ENCODE peak calls at places on chromosome 4, in four cellular contexts. One of them, this sample, is unnamed.

GRCh38 chr4:111923786-111924185 is 221.5 kb upstream of the FAM241A start:
- DNase-seq in IMR-90: no peak
- DNase-seq in mesendoderm: no peak
- DNase-seq in H1: no peak
- DNase-seq in this sample: no peak

GRCh38 chr4:176834531-176834930 is 41.8 kb upstream of the VEGFC start:
- DNase-seq in H1: no peak
- DNase-seq in mesendoderm: no peak
- DNase-seq in IMR-90: no peak
- DNase-seq in this sample: no peak

GRCh38 chr4:183430317-183430986 is 14.0 kb upstream of the CDKN2AIP start:
- DNase-seq in mesendoderm: peak; percentile 96
- DNase-seq in IMR-90: no peak
- DNase-seq in H1: peak; percentile 58
- DNase-seq in this sample: peak; percentile 82

GRCh38 chr4:150150545-150151156 is 72.4 kb downstream of the DCLK2 start:
- DNase-seq in H1: no peak
- DNase-seq in IMR-90: no peak
- DNase-seq in mesendoderm: no peak
- DNase-seq in this sample: no peak

GRCh38 chr4:30903493-30903892 is 183.3 kb downstream of the PCDH7 start:
- DNase-seq in IMR-90: peak; percentile 74
- DNase-seq in mesendoderm: no peak
- DNase-seq in H1: no peak
- DNase-seq in this sample: no peak

GRCh38 chr4:9893329-9894108 is 112.1 kb downstream of the DRD5 start:
- DNase-seq in IMR-90: no peak
- DNase-seq in mesendoderm: peak; percentile 27
- DNase-seq in H1: no peak
- DNase-seq in this sample: no peak

GRCh38 chr4:30838346-30838745 is 118.2 kb downstream of the PCDH7 start:
- DNase-seq in IMR-90: no peak
- DNase-seq in mesendoderm: peak; percentile 60
- DNase-seq in H1: no peak
- DNase-seq in this sample: no peak

GRCh38 chr4:180134116-180134866 is 2108.9 kb upstream of the TENM3 start:
- DNase-seq in H1: no peak
- DNase-seq in IMR-90: no peak
- DNase-seq in mesendoderm: no peak
- DNase-seq in this sample: no peak

GRCh38 chr4:179110356-179110755 is 1668.1 kb upstream of the AGA start:
- DNase-seq in H1: no peak
- DNase-seq in IMR-90: peak; percentile 98
- DNase-seq in mesendoderm: peak; percentile 76
- DNase-seq in this sample: no peak

GRCh38 chr4:94567811-94568210 is 116.1 kb downstream of the PDLIM5 start:
- DNase-seq in IMR-90: no peak
- DNase-seq in H1: no peak
- DNase-seq in mesendoderm: no peak
- DNase-seq in this sample: no peak

GRCh38 chr4:146814736-146815135 is 130.9 kb downstream of the TTC29 start:
- DNase-seq in H1: no peak
- DNase-seq in IMR-90: no peak
- DNase-seq in mesendoderm: peak; percentile 70
- DNase-seq in this sample: no peak

GRCh38 chr4:55127521-55127920 is 2.1 kb upstream of the KDR start:
- DNase-seq in mesendoderm: no peak
- DNase-seq in H1: no peak
- DNase-seq in IMR-90: no peak
- DNase-seq in this sample: no peak

GRCh38 chr4:128866281-128866680 is 56.8 kb downstream of the JADE1 start:
- DNase-seq in IMR-90: no peak
- DNase-seq in mesendoderm: peak; percentile 42
- DNase-seq in H1: no peak
- DNase-seq in this sample: no peak

GRCh38 chr4:56259595-56259994 is 127.7 kb downstream of the AASDH start:
- DNase-seq in H1: no peak
- DNase-seq in mesendoderm: peak; percentile 56
- DNase-seq in IMR-90: no peak
- DNase-seq in this sample: no peak

GRCh38 chr4:159823743-159824142 is 720.9 kb downstream of the RAPGEF2 start:
- DNase-seq in H1: no peak
- DNase-seq in IMR-90: no peak
- DNase-seq in mesendoderm: peak; percentile 51
- DNase-seq in this sample: no peak

GRCh38 chr4:54215379-54216072 is 13.6 kb upstream of the PDGFRA start:
- DNase-seq in mesendoderm: peak; percentile 93
- DNase-seq in H1: no peak
- DNase-seq in IMR-90: no peak
- DNase-seq in this sample: no peak

GRCh38 chr4:48756689-48757220 is 23.3 kb downstream of the FRYL start:
- DNase-seq in IMR-90: peak; percentile 53
- DNase-seq in mesendoderm: no peak
- DNase-seq in H1: no peak
- DNase-seq in this sample: no peak

GRCh38 chr4:48590884-48591283 is 100.8 kb downstream of the ZAR1 start:
- DNase-seq in IMR-90: no peak
- DNase-seq in H1: no peak
- DNase-seq in mesendoderm: no peak
- DNase-seq in this sample: no peak

GRCh38 chr4:140004580-140005314 is 149.2 kb downstream of the MAML3 start:
- DNase-seq in H1: peak; percentile 67
- DNase-seq in mesendoderm: peak; percentile 69
- DNase-seq in IMR-90: peak; percentile 51
- DNase-seq in this sample: peak; percentile 60
- H4K8ac ChIP-seq in H1: no peak overlapping the region
- H4K8ac ChIP-seq in mesendoderm: no peak overlapping the region
- H4K8ac ChIP-seq in IMR-90: peak overlapping the region; percentile 80
- H4K8ac ChIP-seq in this sample: no peak overlapping the region

GRCh38 chr4:27242217-27242616 is 381.6 kb downstream of the STIM2 start:
- DNase-seq in H1: no peak
- DNase-seq in mesendoderm: no peak
- DNase-seq in IMR-90: no peak
- DNase-seq in this sample: no peak

GRCh38 chr4:27234306-27234899 is 373.8 kb downstream of the STIM2 start:
- DNase-seq in mesendoderm: no peak
- DNase-seq in H1: no peak
- DNase-seq in IMR-90: no peak
- DNase-seq in this sample: no peak

GRCh38 chr4:27245216-27245615 is 384.6 kb downstream of the STIM2 start:
- DNase-seq in mesendoderm: no peak
- DNase-seq in H1: no peak
- DNase-seq in IMR-90: no peak
- DNase-seq in this sample: no peak

DNA sequence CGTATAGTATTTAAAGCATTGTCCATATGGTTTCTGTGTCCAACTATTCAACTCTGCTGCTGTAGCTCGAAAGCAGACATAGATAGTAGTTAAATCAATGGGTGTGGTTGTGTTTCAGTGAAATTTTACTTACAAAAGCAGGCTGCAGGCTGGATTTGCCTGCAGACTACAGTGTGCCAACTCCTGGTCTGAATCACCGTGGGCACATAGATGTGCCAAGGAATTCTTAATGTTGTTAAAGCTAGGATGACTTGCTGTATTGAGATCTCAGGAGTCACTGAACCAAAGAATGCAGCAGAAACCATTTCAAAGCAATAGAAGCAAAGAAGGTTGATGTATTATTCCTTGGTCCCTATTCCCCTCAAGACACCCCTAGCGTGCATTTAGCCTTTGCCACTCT is 379.0 kb downstream of the STIM2 start:
- DNase-seq in mesendoderm: no peak
- DNase-seq in IMR-90: no peak
- DNase-seq in H1: no peak
- DNase-seq in this sample: no peak
- H4K5ac ChIP-seq in mesendoderm: no peak overlapping the region
- H4K5ac ChIP-seq in IMR-90: no peak overlapping the region
- H4K5ac ChIP-seq in H1: no peak overlapping the region
- H4K5ac ChIP-seq in this sample: no peak overlapping the region

GRCh38 chr4:2875556-2875955 is 31.9 kb downstream of the ADD1 start:
- DNase-seq in IMR-90: no peak
- DNase-seq in mesendoderm: no peak
- DNase-seq in H1: no peak
- DNase-seq in this sample: no peak
- H3K4ac ChIP-seq in IMR-90: peak overlapping the region; percentile 54
- H3K4ac ChIP-seq in mesendoderm: no peak overlapping the region
- H3K4ac ChIP-seq in H1: no peak overlapping the region
- H3K4ac ChIP-seq in this sample: no peak overlapping the region

DNA sequence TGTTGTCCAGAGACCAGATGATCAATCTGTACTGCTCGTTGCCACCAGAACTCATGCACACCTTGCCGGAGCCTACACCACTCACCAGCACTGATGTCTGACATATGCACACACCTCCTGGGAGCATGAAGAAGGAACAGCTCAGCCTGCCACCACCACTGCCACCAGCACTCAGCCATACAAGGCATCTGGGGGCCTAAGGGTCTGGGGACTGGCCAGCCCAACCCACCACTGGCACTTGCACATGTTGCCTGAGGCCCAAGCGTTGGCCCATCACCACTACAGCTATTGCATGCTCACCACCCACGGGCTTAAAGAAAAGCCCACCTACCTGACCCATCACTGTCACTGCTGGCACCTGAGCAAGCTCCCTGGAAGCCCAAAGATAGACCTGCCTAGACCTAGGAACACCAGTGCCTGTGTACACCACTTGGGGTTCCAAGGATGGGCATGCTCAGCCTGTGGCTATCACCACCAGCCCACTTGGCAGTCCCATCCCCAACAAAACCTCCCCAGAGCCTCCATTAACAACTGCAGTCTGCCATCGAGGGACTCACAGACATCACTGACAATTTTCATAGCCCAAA is 174.3 kb upstream of the GRID2 start:
- DNase-seq in mesendoderm: no peak
- DNase-seq in IMR-90: no peak
- DNase-seq in H1: no peak
- DNase-seq in this sample: no peak
- H4K8ac ChIP-seq in mesendoderm: no peak overlapping the region
- H4K8ac ChIP-seq in IMR-90: no peak overlapping the region
- H4K8ac ChIP-seq in H1: no peak overlapping the region
- H4K8ac ChIP-seq in this sample: no peak overlapping the region

DNA sequence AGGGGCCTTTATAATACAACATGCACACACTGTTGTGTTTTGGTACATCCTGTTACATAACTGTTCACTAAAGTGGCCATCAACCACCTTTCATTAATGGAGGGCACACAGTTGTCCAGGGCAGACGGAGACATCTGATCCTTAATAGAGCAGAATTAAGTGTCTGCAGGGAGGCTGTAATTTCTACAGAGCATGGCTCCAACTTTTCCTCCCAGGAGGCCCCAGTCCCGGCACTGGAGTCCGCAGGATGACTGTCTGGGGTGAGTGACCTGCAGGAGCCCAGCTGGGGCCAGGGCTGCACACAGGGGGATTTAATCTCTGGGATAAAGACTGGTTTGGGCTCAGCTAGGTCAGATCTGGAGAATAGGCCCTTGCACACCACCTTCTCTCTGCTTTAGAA is 233.4 kb downstream of the MAML3 start:
- DNase-seq in IMR-90: no peak
- DNase-seq in mesendoderm: no peak
- DNase-seq in H1: no peak
- DNase-seq in this sample: no peak
- H4K5ac ChIP-seq in IMR-90: no peak overlapping the region
- H4K5ac ChIP-seq in mesendoderm: no peak overlapping the region
- H4K5ac ChIP-seq in H1: no peak overlapping the region
- H4K5ac ChIP-seq in this sample: no peak overlapping the region

This sample was measured in H9.